ENCODE peak calls at places on chromosome X, in six cellular contexts. Q is astrocyte; N is amygdala; E is activated CD4-positive, alpha-beta T cell treated with anti-CD3 and anti-CD28 coated beads, Interleukin-2, amount 50 U/mL, for 4 hours; C is DMS153; O is right cardiac atrium. P is an unnamed sample.

GRCh38 chrX:84909151-84909550 is 94.5 kb upstream of the APOOL start:
- DNase-seq in N (no peak), Q (no peak), O (no peak), E (no peak), C (no peak), P (no peak)

GRCh38 chrX:7330971-7331746 is 183.2 kb upstream of the PUDP start:
- DNase-seq in Q (peak), E (no peak), O (no peak), N (no peak), C (no peak), P (no peak)

GRCh38 chrX:84873176-84873575 is 130.5 kb upstream of the APOOL start:
- DNase-seq in E (no peak), N (no peak), Q (no peak), C (no peak), O (no peak), P (no peak)

GRCh38 chrX:53039239-53039638 is 9.3 kb upstream of the GPR173 start:
- DNase-seq in E (no peak), O (no peak), C (no peak), Q (no peak), N (no peak), P (no peak)

GRCh38 chrX:47745386-47745785 is 86.4 kb upstream of the UXT start:
- DNase-seq in O (no peak), N (no peak), C (no peak), Q (no peak), E (no peak), P (no peak)

GRCh38 chrX:119885554-119886428 is 9.9 kb upstream of the AKAP14 start:
- DNase-seq in O (no peak), E (no peak), Q (no peak), C (peak), N (no peak), P (no peak)

GRCh38 chrX:13952581-13952980 is 77.1 kb downstream of the GEMIN8 start:
- DNase-seq in E (no peak), Q (no peak), O (no peak), N (no peak), C (no peak), P (peak)

GRCh38 chrX:2829469-2830246 is 928 bp downstream of the GYG2 start:
- DNase-seq in E (no peak), O (peak), C (no peak), N (no peak), Q (no peak), P (no peak)

GRCh38 chrX:74119016-74119910 is 184.7 kb upstream of the ZCCHC13 start:
- DNase-seq in N (no peak), E (no peak), O (no peak), C (no peak), Q (peak), P (no peak)

P was measured in NCI-H774.